ENCODE peak calls at places on chromosomes 2 and 18, in eight cellular contexts. W, A, R, U, H, Y, L and N are unnamed samples.

GRCh38 chr2:16478817-16479216 is 186.8 kb downstream of the CYRIA start:
- DNase-seq in L (no peak), W (no peak), A (no peak), Y (no peak), R (no peak), U (no peak), H (no peak), N (peak)

GRCh38 chr2:101238930-101239759 is 13.5 kb upstream of the CNOT11 start:
- DNase-seq in W (no peak), L (no peak), U (peak), H (no peak), A (no peak), R (no peak), Y (no peak), N (peak)

GRCh38 chr18:79480171-79480981 is 84.6 kb downstream of the NFATC1 start:
- DNase-seq in H (no peak), U (no peak), Y (no peak), A (peak), W (no peak), L (no peak), R (no peak), N (no peak)

GRCh38 chr2:143063612-143064200 is 65.5 kb upstream of the ARHGAP15 start:
- DNase-seq in Y (no peak), U (no peak), L (no peak), H (no peak), R (no peak), W (no peak), A (no peak), N (no peak)

GRCh38 chr18:6929370-6930102 is 188.1 kb downstream of the LAMA1 start:
- DNase-seq in L (no peak), R (no peak), W (no peak), U (no peak), Y (no peak), H (no peak), A (no peak), N (no peak)

GRCh38 chr2:240893363-240893828 is 2.6 kb downstream of the MAB21L4 start:
- DNase-seq in Y (peak), A (no peak), R (no peak), U (no peak), L (no peak), H (peak), W (no peak), N (peak)

GRCh38 chr2:130245976-130246375 is 47.7 kb upstream of the TUBA3E start:
- DNase-seq in A (no peak), H (no peak), L (no peak), U (no peak), W (no peak), R (no peak), Y (no peak), N (no peak)

GRCh38 chr2:166494140-166494544 is at the start of gene SCN7A:
- DNase-seq in A (peak), U (no peak), W (peak), L (peak), Y (peak), R (no peak), H (peak), N (peak)

GRCh38 chr2:28300921-28301341 is 91.7 kb upstream of the FOSL2 start:
- DNase-seq in L (no peak), W (no peak), U (no peak), H (peak), Y (peak), R (no peak), A (no peak), N (peak)

GRCh38 chr2:45024600-45025291 is 15.5 kb upstream of the SIX2 start:
- DNase-seq in U (no peak), Y (peak), L (no peak), H (peak), W (no peak), R (peak), A (peak), N (peak)